ENCODE peak calls at places on chromosomes 1 and 21, in nine cellular contexts. N is uterus, M is stomach, D is ovary, C is tibial nerve, J is Peyer's patch, V is suprapubic skin, P is IMR-90, Z is body of pancreas. X is an unnamed sample.

GRCh38 chr1:193068013-193068412 is 8.6 kb downstream of the RO60 start:
- DNase-seq in J (no peak), N (no peak), Z (no peak), C (no peak), V (no peak), D (no peak), M (no peak), P (no peak), X (no peak)

GRCh38 chr21:45949928-45950739 is 31.4 kb upstream of the COL6A1 start:
- DNase-seq in C (no peak), N (peak), J (no peak), V (peak), D (peak), M (no peak), P (no peak), Z (no peak), X (peak)

GRCh38 chr1:47575855-47576757 is 138.3 kb downstream of the FOXD2 start:
- DNase-seq in P (peak), D (no peak), V (no peak), N (no peak), Z (no peak), J (no peak), C (no peak), M (no peak), X (peak)

GRCh38 chr1:116434849-116435248 is 61.8 kb downstream of the ATP1A1 start:
- DNase-seq in Z (no peak), J (no peak), D (no peak), N (no peak), M (no peak), V (no peak), C (no peak), P (no peak), X (no peak)

GRCh38 chr1:229323885-229324553 is 18.8 kb downstream of the CCSAP start:
- DNase-seq in P (no peak), J (no peak), D (no peak), N (no peak), V (no peak), Z (no peak), C (no peak), M (no peak), X (peak)

GRCh38 chr1:44733365-44733764 is 2.4 kb upstream of the RNU5D-1 start:
- DNase-seq in M (no peak), D (no peak), N (no peak), P (peak), J (no peak), V (no peak), C (no peak), Z (no peak), X (peak)

GRCh38 chr1:231053493-231054162 is 13.6 kb upstream of the FAM89A start:
- DNase-seq in J (peak), V (no peak), D (peak), Z (peak), N (peak), P (peak), M (peak), C (no peak), X (peak)

GRCh38 chr21:44891631-44892031 is 18.1 kb upstream of the PTTG1IP start:
- DNase-seq in D (no peak), M (no peak), J (no peak), P (no peak), C (no peak), V (no peak), Z (no peak), N (no peak), X (no peak)

GRCh38 chr1:8020032-8020431 is 6.1 kb downstream of the ERRFI1 start:
- DNase-seq in M (no peak), Z (peak), V (no peak), N (no peak), D (no peak), J (no peak), C (no peak), P (peak), X (no peak)

GRCh38 chr21:42236014-42236413 is 17.1 kb downstream of the ABCG1 start:
- DNase-seq in D (peak), N (no peak), Z (peak), V (no peak), P (no peak), J (no peak), C (no peak), M (peak), X (no peak)

GRCh38 chr1:157135646-157136045 is 2.5 kb downstream of the ETV3 start:
- DNase-seq in P (no peak), J (no peak), Z (no peak), C (no peak), M (no peak), N (no peak), D (no peak), V (no peak), X (no peak)

GRCh38 chr1:156860113-156860638 is 489 bp upstream of the NTRK1 start:
- DNase-seq in N (peak), P (peak), C (no peak), J (peak), M (peak), V (no peak), D (no peak), Z (peak), X (no peak)

GRCh38 chr21:45053561-45053960 is 20.8 kb upstream of the ADARB1 start:
- DNase-seq in C (no peak), M (no peak), N (no peak), J (no peak), P (no peak), V (no peak), D (no peak), Z (no peak), X (no peak)

GRCh38 chr1:97145321-97145956 is 423.9 kb downstream of the PTBP2 start:
- DNase-seq in D (no peak), C (no peak), M (no peak), Z (no peak), J (no peak), N (no peak), V (no peak), P (peak), X (no peak)

GRCh38 chr1:164660415-164661174 is 101.6 kb downstream of the PBX1 start:
- DNase-seq in D (no peak), Z (peak), J (no peak), N (no peak), V (no peak), P (peak), M (no peak), C (no peak), X (no peak)

GRCh38 chr1:37998913-37999433 is 6.3 kb downstream of the FHL3 start:
- DNase-seq in Z (no peak), D (peak), P (no peak), C (no peak), J (no peak), V (no peak), N (no peak), M (no peak), X (peak)
- H3K4me3 ChIP-seq in Z (no peak), D (no peak), P (no peak), C (no peak), J (no peak), V (no peak), N (no peak), M (no peak), X (no peak)

DNA sequence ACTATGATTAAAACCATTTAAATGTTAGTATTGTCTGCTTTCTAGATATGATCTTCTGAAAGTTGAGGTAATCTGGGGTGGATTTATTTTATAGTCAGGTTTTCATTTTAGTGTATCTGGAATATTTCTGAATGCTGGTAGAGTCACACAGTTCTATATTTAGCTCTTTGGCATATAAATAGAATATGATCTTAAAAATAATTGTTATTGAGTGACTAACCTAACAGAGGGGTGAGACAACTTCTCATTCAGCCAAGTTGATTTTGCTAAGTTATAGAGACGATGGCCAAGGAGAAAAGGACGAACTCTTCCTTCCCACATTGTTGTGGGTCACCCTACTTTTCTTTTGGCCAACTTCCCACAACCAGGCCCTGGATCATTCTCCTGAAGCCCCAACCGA is 7.2 kb upstream of the MT1HL1 start:
- DNase-seq in N (no peak), C (no peak), V (no peak), Z (no peak), J (no peak), P (no peak), M (no peak), D (no peak), X (no peak)
- TF ChIP-seq POLR2A in N (no peak), C (no peak), V (no peak), Z (no peak), J (no peak), P (no peak), M (no peak), D (no peak), X (no peak)

GRCh38 chr21:39096754-39097153 is 86.5 kb downstream of the PSMG1 start:
- DNase-seq in C (no peak), D (no peak), N (no peak), V (no peak), J (no peak), Z (no peak), M (no peak), P (no peak), X (no peak)
- TF ChIP-seq CTCF in C (no peak), D (no peak), N (no peak), V (no peak), J (no peak), Z (no peak), M (no peak), P (no peak), X (no peak)

GRCh38 chr1:51559064-51559500 is 40.0 kb upstream of the EPS15 start:
- DNase-seq in V (no peak), C (no peak), N (no peak), J (no peak), D (no peak), Z (no peak), P (no peak), M (no peak), X (no peak)

GRCh38 chr1:51558375-51558924 is 39.4 kb upstream of the EPS15 start:
- DNase-seq in V (no peak), P (peak), N (no peak), Z (no peak), M (no peak), C (no peak), D (no peak), J (no peak), X (no peak)

GRCh38 chr1:51559501-51559900 is 40.4 kb upstream of the EPS15 start:
- DNase-seq in Z (no peak), D (no peak), P (no peak), M (no peak), V (no peak), J (no peak), N (no peak), C (no peak), X (no peak)

GRCh38 chr1:51561702-51562101 is 42.6 kb upstream of the EPS15 start:
- DNase-seq in Z (no peak), C (no peak), V (no peak), P (no peak), D (no peak), J (no peak), N (no peak), M (no peak), X (no peak)

GRCh38 chr1:51560034-51560433 is 41.0 kb upstream of the EPS15 start:
- DNase-seq in Z (no peak), M (no peak), V (no peak), D (no peak), C (no peak), N (no peak), J (no peak), P (no peak), X (no peak)
- H3K4me3 ChIP-seq in Z (no peak), M (no peak), V (no peak), D (no peak), C (no peak), N (no peak), J (no peak), P (no peak), X (no peak)

DNA sequence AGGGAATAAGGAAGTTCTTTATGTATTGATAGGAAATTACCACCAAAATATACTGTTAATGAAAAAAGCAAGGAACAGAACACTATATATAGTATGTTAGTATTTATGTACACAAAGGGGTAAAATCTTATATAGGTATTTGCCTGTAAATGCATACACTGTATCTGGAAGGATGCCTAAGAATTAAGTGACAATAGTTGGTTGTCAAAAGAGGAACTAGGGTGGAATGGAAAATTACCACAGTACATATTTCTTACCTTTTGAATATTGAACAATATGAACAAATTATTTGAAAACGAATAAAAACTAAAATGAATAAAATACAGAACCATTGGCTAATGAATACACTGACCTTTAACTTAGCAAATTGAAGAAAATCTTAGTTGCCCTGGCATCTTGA is 13.6 kb downstream of the ARPC5 start:
- DNase-seq in J (no peak), C (no peak), V (no peak), M (no peak), P (no peak), D (no peak), N (no peak), Z (no peak), X (no peak)
- TF ChIP-seq POLR2A in J (no peak), C (no peak), V (no peak), M (no peak), P (no peak), D (no peak), N (no peak), Z (no peak), X (no peak)

DNA sequence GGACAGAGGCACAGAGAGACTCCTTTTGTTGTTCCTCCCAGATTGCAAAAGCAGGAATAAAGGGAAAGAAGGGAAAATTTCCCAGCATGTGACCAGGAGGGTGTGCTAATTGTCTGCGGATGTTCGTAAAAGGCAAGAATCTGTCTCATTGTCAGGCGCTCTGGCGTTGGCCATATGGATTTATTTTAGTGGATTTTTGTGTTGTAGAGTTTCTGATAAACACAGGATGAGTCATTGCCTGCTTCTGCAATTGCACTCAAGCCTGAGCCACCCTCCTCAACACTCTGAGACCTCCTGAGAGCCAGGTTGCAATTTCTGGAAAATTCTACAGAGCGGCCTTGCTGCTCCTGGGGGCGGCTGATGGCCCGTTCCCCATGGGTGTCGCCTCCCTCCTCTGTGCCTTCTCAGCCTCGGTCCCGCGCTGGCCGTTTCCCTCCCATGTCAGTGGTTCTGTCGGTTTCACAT is 227.7 kb downstream of the KAZN start:
- DNase-seq in J (no peak), Z (no peak), V (no peak), P (peak), D (no peak), N (peak), C (no peak), M (no peak), X (peak)
- TF ChIP-seq CTCF in J (no peak), Z (no peak), V (no peak), P (peak), D (no peak), N (no peak), C (no peak), M (peak), X (no peak)

DNA sequence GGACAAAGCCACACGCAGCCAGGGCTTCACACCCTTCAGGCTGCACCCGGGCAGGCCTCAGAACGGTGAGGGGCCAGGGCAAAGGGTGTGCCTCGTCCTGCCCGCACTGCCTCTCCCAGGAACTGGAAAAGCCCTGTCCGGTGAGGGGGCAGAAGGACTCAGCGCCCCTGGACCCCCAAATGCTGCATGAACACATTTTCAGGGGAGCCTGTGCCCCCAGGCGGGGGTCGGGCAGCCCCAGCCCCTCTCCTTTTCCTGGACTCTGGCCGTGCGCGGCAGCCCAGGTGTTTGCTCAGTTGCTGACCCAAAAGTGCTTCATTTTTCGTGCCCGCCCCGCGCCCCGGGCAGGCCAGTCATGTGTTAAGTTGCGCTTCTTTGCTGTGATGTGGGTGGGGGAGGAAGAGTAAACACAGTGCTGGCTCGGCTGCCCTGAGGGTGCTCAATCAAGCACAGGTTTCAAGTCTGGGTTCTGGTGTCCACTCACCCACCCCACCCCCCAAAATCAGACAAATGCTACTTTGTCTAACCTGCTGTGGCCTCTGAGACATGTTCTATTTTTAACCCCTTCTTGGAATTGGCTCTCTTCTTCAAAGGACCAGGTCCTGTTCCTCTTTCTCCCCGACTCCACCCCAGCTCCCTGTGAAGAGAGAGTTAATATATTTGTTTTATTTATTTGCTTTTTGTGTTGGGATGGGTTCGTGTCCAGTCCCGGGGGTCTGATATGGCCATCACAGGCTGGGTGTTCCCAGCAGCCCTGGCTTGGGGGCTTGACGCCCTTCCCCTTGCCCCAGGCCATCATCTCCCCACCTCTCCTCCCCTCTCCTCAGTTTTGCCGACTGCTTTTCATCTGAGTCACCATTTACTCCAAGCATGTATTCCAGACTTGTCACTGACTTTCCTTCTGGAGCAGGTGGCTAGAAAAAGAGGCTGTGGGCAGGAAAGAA is 8.1 kb downstream of the PSRC1 start:
- DNase-seq in C (peak), Z (peak), D (no peak), J (no peak), N (peak), M (peak), V (peak), P (peak), X (no peak)
- H3K4me3 ChIP-seq in C (peak), Z (no peak), D (no peak), J (no peak), N (no peak), M (no peak), V (peak), P (no peak), X (no peak)

GRCh38 chr1:162497723-162498441 is at the start of gene UHMK1:
- DNase-seq in Z (peak), P (peak), C (peak), N (peak), J (peak), M (peak), D (peak), V (peak), X (peak)
- TF ChIP-seq POLR2A in Z (peak), P (peak), C (peak), N (peak), J (peak), M (no peak), D (peak), V (no peak), X (no peak)

DNA sequence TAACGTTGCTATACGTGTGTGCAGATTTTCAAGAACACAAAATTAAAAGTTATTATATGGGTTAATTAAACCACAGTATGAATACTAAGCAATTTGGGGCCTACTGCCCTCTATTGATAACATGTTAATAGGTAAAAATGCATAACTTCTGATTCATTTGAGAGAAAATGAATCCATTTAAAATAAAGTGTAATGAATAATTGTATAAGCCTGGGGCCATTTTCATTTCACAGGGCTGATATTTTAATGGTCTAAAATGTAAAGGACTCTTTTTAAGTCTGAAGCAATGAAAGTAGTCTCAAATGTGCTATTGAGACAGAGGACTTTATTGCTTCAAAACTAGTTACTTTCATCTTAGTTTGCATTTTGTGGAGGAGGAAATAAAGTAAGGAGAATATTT is 155.4 kb downstream of the TLR5 start:
- DNase-seq in V (no peak), N (no peak), M (no peak), J (no peak), P (no peak), C (no peak), Z (no peak), D (no peak), X (no peak)
- TF ChIP-seq CTCF in V (no peak), N (no peak), M (no peak), J (no peak), P (no peak), C (no peak), Z (no peak), D (no peak), X (no peak)

DNA sequence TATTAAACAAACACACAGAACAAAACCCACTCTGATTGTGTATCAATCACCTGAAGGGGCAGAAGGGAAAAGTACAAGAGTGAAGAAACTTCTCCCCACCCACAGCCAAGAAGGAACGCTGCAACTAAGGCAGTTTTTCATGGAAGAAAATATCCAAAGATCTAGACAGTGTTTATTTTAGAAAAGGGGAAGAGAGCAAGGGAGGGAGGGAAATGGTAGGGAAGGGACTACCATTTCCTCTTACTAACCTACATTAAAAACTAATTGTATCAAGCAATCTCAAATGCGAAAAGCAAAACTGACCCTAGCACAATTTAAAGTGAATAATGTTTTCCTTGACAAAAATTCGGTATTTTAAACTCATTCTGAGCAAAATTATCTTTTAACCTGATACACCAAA is 3.5 kb downstream of the NRIP1 start:
- DNase-seq in D (no peak), N (no peak), M (no peak), V (no peak), C (no peak), J (no peak), P (no peak), Z (no peak), X (no peak)
- H3K4me3 ChIP-seq in D (no peak), N (no peak), M (no peak), V (no peak), C (no peak), J (peak), P (peak), Z (no peak), X (no peak)